ENCODE peak calls at places on chromosomes 3 and 15, in eight cellular contexts. L, P, Q, O, E, M, D and C are unnamed samples.

GRCh38 chr3:51141573-51141972 is 243.5 kb upstream of the MANF start:
- DNase-seq in P (no peak), L (no peak), O (no peak), M (no peak), D (no peak), Q (no peak), E (no peak), C (no peak)

GRCh38 chr3:27900316-27900715 is 178.2 kb upstream of the EOMES start:
- DNase-seq in O (no peak), D (no peak), Q (no peak), P (no peak), L (no peak), E (no peak), M (no peak), C (no peak)

GRCh38 chr3:33732394-33732793 is 14.3 kb upstream of the CLASP2 start:
- DNase-seq in L (no peak), D (no peak), M (no peak), E (no peak), O (no peak), Q (no peak), P (no peak), C (no peak)

GRCh38 chr15:80710635-80711553 is 15.8 kb downstream of the ABHD17C start:
- DNase-seq in Q (no peak), E (no peak), O (no peak), L (no peak), M (no peak), D (peak), P (no peak), C (no peak)

GRCh38 chr15:90819850-90820249 is 48.5 kb upstream of the FURIN start:
- DNase-seq in O (no peak), M (no peak), P (no peak), D (no peak), L (no peak), E (no peak), Q (no peak), C (no peak)

GRCh38 chr3:117874904-117875874 is 1159.5 kb downstream of the IGSF11 start:
- DNase-seq in L (no peak), Q (no peak), P (no peak), E (no peak), D (no peak), M (no peak), O (no peak), C (no peak)

GRCh38 chr3:182331356-182331755 is 461.9 kb upstream of the ATP11B start:
- DNase-seq in E (no peak), O (no peak), Q (no peak), P (no peak), D (no peak), L (no peak), M (no peak), C (no peak)

GRCh38 chr15:78399081-78399480 is 38.9 kb upstream of the IREB2 start:
- DNase-seq in E (no peak), D (no peak), Q (no peak), P (no peak), O (no peak), M (no peak), L (no peak), C (no peak)

GRCh38 chr3:168117853-168118313 is 22.2 kb upstream of the GOLIM4 start:
- DNase-seq in L (peak), E (no peak), Q (no peak), D (peak), M (no peak), O (no peak), P (no peak), C (no peak)

GRCh38 chr3:72821170-72821781 is 27.0 kb downstream of the SHQ1 start:
- DNase-seq in E (no peak), L (peak), O (no peak), D (peak), P (no peak), Q (no peak), M (no peak), C (no peak)

GRCh38 chr3:173395073-173395411 is 2.5 kb upstream of the NLGN1 start:
- DNase-seq in P (no peak), E (no peak), L (no peak), O (no peak), M (no peak), D (no peak), Q (no peak), C (no peak)

GRCh38 chr3:58366699-58367098 is 34.0 kb downstream of the PXK start:
- DNase-seq in E (no peak), O (no peak), M (no peak), L (no peak), D (peak), P (no peak), Q (no peak), C (no peak)

GRCh38 chr15:66996099-66996498 is 69.3 kb upstream of the SMAD3 start:
- DNase-seq in Q (no peak), E (no peak), O (no peak), M (no peak), D (peak), P (no peak), L (no peak), C (no peak)

GRCh38 chr15:49946681-49947080 is 172.4 kb downstream of the ATP8B4 start:
- DNase-seq in P (no peak), O (no peak), L (no peak), E (no peak), Q (no peak), D (no peak), M (no peak), C (no peak)

GRCh38 chr3:66836363-66837152 is 161.5 kb upstream of the KBTBD8 start:
- DNase-seq in O (no peak), E (no peak), D (peak), P (no peak), Q (no peak), L (no peak), M (no peak), C (no peak)

GRCh38 chr3:54322354-54322753 is 200.0 kb downstream of the CACNA2D3 start:
- DNase-seq in L (no peak), P (no peak), M (no peak), E (no peak), Q (no peak), D (no peak), O (no peak), C (no peak)

GRCh38 chr15:41512512-41513281 is 930 bp downstream of the LTK start:
- DNase-seq in L (peak), D (no peak), E (no peak), P (no peak), O (no peak), M (no peak), Q (no peak), C (no peak)

GRCh38 chr15:64851503-64851840 is 9.8 kb downstream of the PLEKHO2 start:
- DNase-seq in E (no peak), L (no peak), D (peak), P (peak), M (no peak), Q (no peak), O (no peak), C (no peak)

GRCh38 chr3:5822843-5823242 is 635.3 kb downstream of the EDEM1 start:
- DNase-seq in L (no peak), D (no peak), O (no peak), M (no peak), P (no peak), E (no peak), Q (no peak), C (no peak)

GRCh38 chr3:125121246-125122010 is 65.6 kb upstream of the HEG1 start:
- DNase-seq in D (no peak), O (no peak), L (no peak), M (peak), P (no peak), E (no peak), Q (no peak), C (no peak)

GRCh38 chr3:59775781-59776270 is 726.0 kb upstream of the CFAP20DC start:
- DNase-seq in Q (no peak), M (no peak), D (no peak), L (no peak), P (no peak), O (no peak), E (no peak), C (no peak)

GRCh38 chr3:117408811-117409210 is 699.2 kb downstream of the TUSC7 start:
- DNase-seq in P (no peak), D (no peak), L (no peak), M (no peak), E (no peak), Q (no peak), O (no peak), C (no peak)

GRCh38 chr15:33844186-33844585 is 124.1 kb upstream of the CHRM5 start:
- DNase-seq in O (no peak), E (no peak), D (no peak), Q (no peak), M (no peak), P (no peak), L (no peak), C (no peak)

GRCh38 chr15:37015025-37015424 is 85.3 kb downstream of the MEIS2 start:
- DNase-seq in P (no peak), E (no peak), L (peak), D (peak), O (no peak), M (peak), Q (no peak), C (no peak)

GRCh38 chr3:180680097-180680430 is 775 bp upstream of the CCDC39 start:
- DNase-seq in O (no peak), E (no peak), D (peak), M (no peak), L (peak), Q (peak), P (no peak), C (no peak)

GRCh38 chr3:50453907-50454306 is 49.5 kb downstream of the CACNA2D2 start:
- DNase-seq in D (no peak), M (no peak), P (no peak), O (no peak), E (no peak), L (no peak), Q (no peak), C (no peak)

GRCh38 chr3:33636125-33636855 is 81.8 kb downstream of the CLASP2 start:
- DNase-seq in Q (peak), D (peak), M (peak), L (peak), O (no peak), P (peak), E (no peak), C (no peak)

GRCh38 chr15:59741274-59741906 is 52.3 kb upstream of the BNIP2 start:
- DNase-seq in M (no peak), P (no peak), D (peak), E (no peak), Q (no peak), O (no peak), L (peak), C (no peak)
- TF ChIP-seq CTCF in M (peak), P (peak), D (peak), E (no peak), Q (peak), O (peak), L (no peak), C (no peak)

DNA sequence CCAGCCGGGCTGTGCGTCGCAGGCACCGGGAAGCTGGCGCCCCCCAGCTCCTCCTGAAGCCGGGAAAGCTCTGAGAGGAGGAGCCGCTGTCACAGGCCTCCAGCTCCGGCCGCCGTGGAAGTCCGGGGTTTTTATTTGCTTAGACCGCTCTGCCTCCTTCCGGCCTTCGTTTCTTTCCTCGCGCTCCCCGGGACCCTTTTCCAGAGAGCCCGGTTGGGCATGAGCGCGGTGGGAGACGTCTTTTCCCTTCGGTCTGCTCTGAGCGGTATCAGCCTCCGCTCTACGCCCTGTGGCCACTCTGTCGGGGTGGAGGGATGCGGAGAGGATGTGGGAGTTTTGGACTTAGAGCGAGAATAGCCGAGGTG is 559 bp downstream of the SENP5 start:
- DNase-seq in L (peak), O (peak), E (peak), D (peak), M (no peak), P (no peak), Q (peak), C (no peak)
- TF ChIP-seq CTCF in L (no peak), O (no peak), E (no peak), D (no peak), M (no peak), P (no peak), Q (no peak), C (no peak)

DNA sequence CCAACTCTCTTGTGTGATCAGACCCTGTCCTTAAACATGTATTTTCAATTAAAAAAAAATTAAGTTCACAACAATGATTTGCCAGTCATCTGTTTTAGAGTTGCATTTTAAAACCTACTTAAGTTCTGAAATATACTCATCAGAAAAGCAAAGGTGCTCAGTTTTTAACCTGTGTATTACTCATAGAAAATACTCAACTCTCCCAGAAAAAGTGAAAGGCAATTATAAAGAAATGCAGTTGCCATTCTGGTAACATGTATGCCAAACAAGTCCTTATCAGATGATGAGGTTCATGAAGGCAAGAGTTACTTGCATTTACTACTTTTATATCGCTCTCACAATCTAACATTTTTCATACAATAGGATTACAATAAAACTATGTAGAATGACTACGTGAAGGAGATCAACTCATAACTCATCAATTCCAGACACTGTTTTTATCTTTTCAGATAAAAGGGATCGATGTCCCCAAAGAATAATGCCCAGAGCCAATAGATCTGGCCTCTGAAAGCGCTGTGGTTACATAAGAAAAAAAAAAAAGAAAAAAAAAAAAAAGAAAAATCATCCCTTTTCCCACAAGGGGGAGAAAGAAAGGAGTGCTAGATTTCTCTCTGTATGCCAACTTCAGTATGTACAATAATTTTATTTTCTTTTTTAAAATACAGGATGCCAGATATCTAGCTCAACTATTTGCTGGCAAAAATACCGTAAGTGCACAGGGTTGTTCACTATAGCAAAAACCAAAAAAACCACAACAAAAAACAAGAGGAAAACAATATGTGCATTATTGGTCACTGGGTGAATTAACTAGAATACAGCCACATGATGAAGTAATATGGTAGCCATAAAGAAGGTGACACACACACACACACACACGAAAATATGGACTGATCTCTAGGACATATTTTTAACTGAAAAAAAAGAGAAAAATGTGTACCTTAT is 137.4 kb downstream of the NR1I2 start:
- DNase-seq in O (no peak), L (no peak), P (no peak), D (no peak), E (no peak), M (no peak), Q (no peak), C (no peak)
- TF ChIP-seq CTCF in O (no peak), L (no peak), P (peak), D (peak), E (no peak), M (no peak), Q (no peak), C (no peak)

GRCh38 chr3:24359645-24360462 is 134.8 kb downstream of the THRB start:
- DNase-seq in L (peak), D (no peak), P (no peak), M (no peak), O (no peak), E (no peak), Q (no peak), C (no peak)
- TF ChIP-seq CTCF in L (peak), D (peak), P (no peak), M (no peak), O (no peak), E (no peak), Q (peak), C (no peak)

GRCh38 chr15:92690370-92690769 is 34.8 kb upstream of the FAM174B start:
- DNase-seq in Q (no peak), O (no peak), L (no peak), P (no peak), D (no peak), M (no peak), E (no peak), C (no peak)
- TF ChIP-seq CTCF in Q (no peak), O (no peak), L (no peak), P (no peak), D (no peak), M (no peak), E (no peak), C (no peak)

DNA sequence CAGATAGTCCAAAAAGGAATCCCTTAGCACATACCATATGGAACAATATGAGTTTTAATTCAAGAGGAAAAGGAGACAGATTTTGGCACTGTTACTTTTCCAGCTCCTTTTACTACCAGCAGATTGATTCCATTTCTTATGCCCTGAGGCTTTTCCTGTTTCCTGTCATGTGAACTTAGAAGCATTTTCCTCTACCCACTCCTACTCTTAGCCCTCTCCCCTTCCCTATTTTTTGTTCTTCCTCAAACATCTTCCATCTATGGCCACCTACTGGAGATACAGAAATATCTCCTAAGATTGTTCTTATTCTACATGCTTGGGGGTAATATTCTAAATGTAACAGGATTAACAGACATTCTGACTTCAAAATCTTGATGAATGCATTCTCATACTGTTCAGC is 207.8 kb downstream of the CHST2 start:
- DNase-seq in O (no peak), D (peak), P (no peak), Q (no peak), E (no peak), M (no peak), L (no peak), C (no peak)
- TF ChIP-seq CTCF in O (no peak), D (peak), P (peak), Q (no peak), E (peak), M (no peak), L (no peak), C (no peak)

DNA sequence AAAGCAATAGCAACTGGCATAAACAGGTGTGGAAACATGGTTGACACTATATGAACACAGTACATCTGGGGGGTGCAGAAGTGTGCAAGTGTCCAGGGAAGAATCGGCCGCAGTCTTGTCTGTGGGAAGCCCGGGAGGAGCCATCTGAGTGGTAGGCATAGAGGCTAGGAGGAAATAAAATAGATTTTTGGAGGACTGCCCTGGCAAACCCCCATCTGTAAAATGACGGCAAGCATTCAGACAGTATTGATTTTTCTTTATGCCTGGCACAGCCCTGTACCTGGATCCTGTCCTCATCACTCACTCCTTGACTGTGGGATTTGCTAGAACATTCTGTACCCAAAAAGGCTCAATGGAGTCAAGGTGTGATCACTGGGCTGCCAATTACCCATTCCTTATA is 31.3 kb downstream of the THSD4 start:
- DNase-seq in M (no peak), O (no peak), P (no peak), L (no peak), D (no peak), Q (no peak), E (no peak), C (no peak)
- TF ChIP-seq CTCF in M (no peak), O (no peak), P (no peak), L (no peak), D (no peak), Q (no peak), E (no peak), C (no peak)

DNA sequence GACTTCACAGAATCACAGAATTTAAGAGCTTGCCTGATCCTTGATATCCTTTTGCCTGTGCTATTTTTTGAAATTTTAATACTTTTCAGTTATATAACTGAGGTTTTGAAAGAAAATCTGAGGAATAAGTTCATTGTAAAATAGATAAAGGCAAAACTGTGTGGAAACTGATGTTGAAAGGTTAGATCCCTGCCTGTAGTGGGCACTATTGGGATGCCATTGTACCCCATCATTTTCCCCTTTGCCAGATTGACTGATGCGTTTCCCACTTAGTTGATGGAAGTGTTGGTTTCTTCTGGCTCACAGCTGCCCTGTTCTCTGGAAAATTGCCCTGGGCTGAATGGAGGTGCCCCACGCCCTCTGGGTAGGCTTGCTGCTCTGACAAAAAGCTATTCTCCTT is 387.9 kb downstream of the RBMS3 start:
- DNase-seq in E (no peak), L (no peak), D (no peak), P (no peak), O (no peak), Q (no peak), M (no peak), C (no peak)
- TF ChIP-seq CTCF in E (no peak), L (no peak), D (no peak), P (no peak), O (no peak), Q (no peak), M (peak), C (no peak)

GRCh38 chr3:177899275-177900067 is 636.8 kb upstream of the KCNMB2 start:
- DNase-seq in P (no peak), M (no peak), E (no peak), O (no peak), L (no peak), D (no peak), Q (no peak), C (no peak)
- TF ChIP-seq CTCF in P (no peak), M (peak), E (no peak), O (no peak), L (no peak), D (no peak), Q (no peak), C (no peak)